ENCODE peak calls at places on chromosomes 16 and 17, in six cellular contexts. One of them, this sample, is unnamed.

GRCh38 chr17:20955437-20956323 is 87.1 kb downstream of the USP22 start:
- DNase-seq in esophagus squamous epithelium: no peak
- DNase-seq in heart left ventricle: no peak
- DNase-seq in uterus: peak; percentile 48
- DNase-seq in tibial nerve: no peak
- DNase-seq in GM23338: no peak
- DNase-seq in this sample: no peak

GRCh38 chr16:81900014-81900413 is 111.3 kb downstream of the SDR42E1 start:
- DNase-seq in tibial nerve: no peak
- DNase-seq in uterus: no peak
- DNase-seq in GM23338: no peak
- DNase-seq in esophagus squamous epithelium: no peak
- DNase-seq in heart left ventricle: no peak
- DNase-seq in this sample: no peak

GRCh38 chr16:77387810-77388209 is 47.0 kb downstream of the ADAMTS18 start:
- DNase-seq in tibial nerve: no peak
- DNase-seq in esophagus squamous epithelium: no peak
- DNase-seq in heart left ventricle: no peak
- DNase-seq in uterus: no peak
- DNase-seq in GM23338: peak; percentile 61
- DNase-seq in this sample: no peak

GRCh38 chr17:1522626-1523025 is 6.2 kb upstream of the INPP5K start:
- DNase-seq in uterus: no peak
- DNase-seq in esophagus squamous epithelium: no peak
- DNase-seq in tibial nerve: no peak
- DNase-seq in GM23338: no peak
- DNase-seq in heart left ventricle: no peak
- DNase-seq in this sample: no peak

GRCh38 chr16:4426021-4426684 is 485 bp downstream of the DNAJA3 start:
- DNase-seq in GM23338: peak; percentile 54
- DNase-seq in tibial nerve: no peak
- DNase-seq in heart left ventricle: no peak
- DNase-seq in esophagus squamous epithelium: no peak
- DNase-seq in uterus: no peak
- DNase-seq in this sample: no peak

GRCh38 chr16:3934491-3935185 is 54.1 kb upstream of the CREBBP start:
- DNase-seq in uterus: no peak
- DNase-seq in GM23338: no peak
- DNase-seq in esophagus squamous epithelium: no peak
- DNase-seq in heart left ventricle: no peak
- DNase-seq in tibial nerve: no peak
- DNase-seq in this sample: no peak

GRCh38 chr17:888998-889401 is 90.6 kb downstream of the NXN start:
- DNase-seq in esophagus squamous epithelium: no peak
- DNase-seq in uterus: no peak
- DNase-seq in heart left ventricle: no peak
- DNase-seq in GM23338: no peak
- DNase-seq in tibial nerve: no peak
- DNase-seq in this sample: no peak

GRCh38 chr16:9364721-9365693 is 273.6 kb downstream of the HAPSTR1 start:
- DNase-seq in uterus: peak; percentile 65
- DNase-seq in GM23338: no peak
- DNase-seq in esophagus squamous epithelium: no peak
- DNase-seq in heart left ventricle: peak; percentile 76
- DNase-seq in tibial nerve: peak; percentile 33
- DNase-seq in this sample: peak; percentile 89

GRCh38 chr17:37779554-37779953 is 34.7 kb upstream of the HNF1B start:
- DNase-seq in tibial nerve: no peak
- DNase-seq in GM23338: no peak
- DNase-seq in heart left ventricle: no peak
- DNase-seq in esophagus squamous epithelium: no peak
- DNase-seq in uterus: no peak
- DNase-seq in this sample: no peak

GRCh38 chr17:48373130-48373844 is 56.7 kb downstream of the SKAP1 start:
- DNase-seq in tibial nerve: no peak
- DNase-seq in uterus: no peak
- DNase-seq in esophagus squamous epithelium: no peak
- DNase-seq in heart left ventricle: no peak
- DNase-seq in GM23338: no peak
- DNase-seq in this sample: no peak

GRCh38 chr17:40095944-40096791 is 4.2 kb downstream of the NR1D1 start:
- DNase-seq in uterus: peak; percentile 63
- DNase-seq in tibial nerve: no peak
- DNase-seq in GM23338: no peak
- DNase-seq in esophagus squamous epithelium: peak; percentile 45
- DNase-seq in heart left ventricle: peak; percentile 67
- DNase-seq in this sample: no peak

GRCh38 chr17:72173475-72174116 is 52.8 kb downstream of the SOX9 start:
- DNase-seq in esophagus squamous epithelium: no peak
- DNase-seq in uterus: no peak
- DNase-seq in heart left ventricle: no peak
- DNase-seq in tibial nerve: no peak
- DNase-seq in GM23338: no peak
- DNase-seq in this sample: no peak

GRCh38 chr16:48740964-48741363 is 131.0 kb upstream of the N4BP1 start:
- DNase-seq in GM23338: no peak
- DNase-seq in heart left ventricle: no peak
- DNase-seq in uterus: no peak
- DNase-seq in esophagus squamous epithelium: no peak
- DNase-seq in tibial nerve: no peak
- DNase-seq in this sample: no peak

GRCh38 chr16:53519417-53520091 is 16.5 kb upstream of the AKTIP start:
- DNase-seq in heart left ventricle: no peak
- DNase-seq in GM23338: no peak
- DNase-seq in esophagus squamous epithelium: no peak
- DNase-seq in tibial nerve: no peak
- DNase-seq in uterus: no peak
- DNase-seq in this sample: no peak

GRCh38 chr17:77862890-77863813 is 95.4 kb upstream of the TNRC6C start:
- DNase-seq in tibial nerve: no peak
- DNase-seq in esophagus squamous epithelium: no peak
- DNase-seq in GM23338: no peak
- DNase-seq in heart left ventricle: no peak
- DNase-seq in uterus: no peak
- DNase-seq in this sample: no peak

GRCh38 chr17:67452681-67453554 is 75.8 kb downstream of the PITPNC1 start:
- DNase-seq in tibial nerve: no peak
- DNase-seq in uterus: no peak
- DNase-seq in GM23338: no peak
- DNase-seq in heart left ventricle: no peak
- DNase-seq in esophagus squamous epithelium: no peak
- DNase-seq in this sample: no peak

GRCh38 chr17:65418622-65419021 is 142.8 kb downstream of the AXIN2 start:
- DNase-seq in uterus: no peak
- DNase-seq in tibial nerve: no peak
- DNase-seq in esophagus squamous epithelium: no peak
- DNase-seq in GM23338: no peak
- DNase-seq in heart left ventricle: no peak
- DNase-seq in this sample: no peak

GRCh38 chr17:5405400-5405799 is 14.1 kb downstream of the NUP88 start:
- DNase-seq in uterus: no peak
- DNase-seq in GM23338: no peak
- DNase-seq in heart left ventricle: no peak
- DNase-seq in tibial nerve: no peak
- DNase-seq in esophagus squamous epithelium: no peak
- DNase-seq in this sample: no peak

GRCh38 chr16:88382491-88383400 is at the start of gene ZNF469:
- DNase-seq in uterus: no peak
- DNase-seq in heart left ventricle: no peak
- DNase-seq in tibial nerve: no peak
- DNase-seq in esophagus squamous epithelium: no peak
- DNase-seq in GM23338: peak; percentile 57
- DNase-seq in this sample: no peak

GRCh38 chr16:14309906-14310305 is 238.8 kb downstream of the MRTFB start:
- DNase-seq in heart left ventricle: no peak
- DNase-seq in GM23338: no peak
- DNase-seq in esophagus squamous epithelium: no peak
- DNase-seq in uterus: no peak
- DNase-seq in tibial nerve: no peak
- DNase-seq in this sample: no peak

GRCh38 chr17:71427801-71428200 is 693.0 kb upstream of the SOX9 start:
- DNase-seq in heart left ventricle: no peak
- DNase-seq in uterus: no peak
- DNase-seq in esophagus squamous epithelium: no peak
- DNase-seq in GM23338: no peak
- DNase-seq in tibial nerve: no peak
- DNase-seq in this sample: no peak

GRCh38 chr17:37743875-37744632 is 805 bp downstream of the HNF1B start:
- DNase-seq in tibial nerve: no peak
- DNase-seq in esophagus squamous epithelium: no peak
- DNase-seq in uterus: no peak
- DNase-seq in GM23338: peak; percentile 65
- DNase-seq in heart left ventricle: no peak
- DNase-seq in this sample: no peak

GRCh38 chr16:56066617-56067016 is 124.7 kb upstream of the GNAO1 start:
- DNase-seq in tibial nerve: no peak
- DNase-seq in heart left ventricle: no peak
- DNase-seq in GM23338: peak; percentile 9
- DNase-seq in esophagus squamous epithelium: no peak
- DNase-seq in uterus: no peak
- DNase-seq in this sample: no peak

GRCh38 chr17:57615836-57616235 is 129.3 kb downstream of the CCDC182 start:
- DNase-seq in esophagus squamous epithelium: no peak
- DNase-seq in heart left ventricle: no peak
- DNase-seq in GM23338: no peak
- DNase-seq in tibial nerve: no peak
- DNase-seq in uterus: no peak
- DNase-seq in this sample: no peak

GRCh38 chr17:66548659-66549311 is 246.4 kb downstream of the PRKCA start:
- DNase-seq in esophagus squamous epithelium: no peak
- DNase-seq in uterus: no peak
- DNase-seq in tibial nerve: no peak
- DNase-seq in heart left ventricle: no peak
- DNase-seq in GM23338: no peak
- DNase-seq in this sample: no peak

GRCh38 chr17:51006601-51007000 is 114.1 kb downstream of the SPAG9 start:
- DNase-seq in heart left ventricle: no peak
- DNase-seq in tibial nerve: no peak
- DNase-seq in uterus: no peak
- DNase-seq in esophagus squamous epithelium: no peak
- DNase-seq in GM23338: no peak
- DNase-seq in this sample: no peak

GRCh38 chr17:75819116-75819515 is 25.1 kb downstream of the UNC13D start:
- DNase-seq in heart left ventricle: no peak
- DNase-seq in tibial nerve: no peak
- DNase-seq in esophagus squamous epithelium: no peak
- DNase-seq in GM23338: no peak
- DNase-seq in uterus: no peak
- DNase-seq in this sample: no peak

GRCh38 chr16:23948949-23949392 is 113.2 kb downstream of the PRKCB start:
- DNase-seq in tibial nerve: no peak
- DNase-seq in heart left ventricle: no peak
- DNase-seq in GM23338: no peak
- DNase-seq in uterus: no peak
- DNase-seq in esophagus squamous epithelium: no peak
- DNase-seq in this sample: no peak

GRCh38 chr16:35689764-35690163 is 2230.4 kb downstream of the TP53TG3F start:
- DNase-seq in heart left ventricle: no peak
- DNase-seq in tibial nerve: no peak
- DNase-seq in GM23338: no peak
- DNase-seq in esophagus squamous epithelium: no peak
- DNase-seq in uterus: no peak
- DNase-seq in this sample: no peak

GRCh38 chr17:3719265-3719664 is 4.4 kb upstream of the HASPIN start:
- DNase-seq in uterus: no peak
- DNase-seq in GM23338: no peak
- DNase-seq in heart left ventricle: no peak
- DNase-seq in tibial nerve: no peak
- DNase-seq in esophagus squamous epithelium: no peak
- DNase-seq in this sample: no peak

GRCh38 chr17:79707931-79708891 is 22.5 kb upstream of the ENPP7 start:
- DNase-seq in tibial nerve: no peak
- DNase-seq in GM23338: peak; percentile 75
- DNase-seq in heart left ventricle: peak; percentile 51
- DNase-seq in uterus: peak; percentile 57
- DNase-seq in esophagus squamous epithelium: no peak
- DNase-seq in this sample: no peak

GRCh38 chr16:87101903-87102302 is 215.3 kb downstream of the C16orf95 start:
- DNase-seq in tibial nerve: no peak
- DNase-seq in esophagus squamous epithelium: no peak
- DNase-seq in heart left ventricle: no peak
- DNase-seq in GM23338: no peak
- DNase-seq in uterus: no peak
- DNase-seq in this sample: no peak
- H3K27ac ChIP-seq in tibial nerve: no peak overlapping the region
- H3K27ac ChIP-seq in esophagus squamous epithelium: no peak overlapping the region
- H3K27ac ChIP-seq in heart left ventricle: no peak overlapping the region
- H3K27ac ChIP-seq in GM23338: no peak overlapping the region
- H3K27ac ChIP-seq in uterus: no peak overlapping the region
- H3K27ac ChIP-seq in this sample: no peak overlapping the region

GRCh38 chr17:18260332-18261145 is at the start of gene MIEF2:
- DNase-seq in esophagus squamous epithelium: peak; percentile 67
- DNase-seq in tibial nerve: peak; percentile 89
- DNase-seq in uterus: peak; percentile 96
- DNase-seq in heart left ventricle: peak; percentile 97
- DNase-seq in GM23338: peak; percentile 99
- DNase-seq in this sample: peak; percentile 98
- H3K4me3 ChIP-seq in esophagus squamous epithelium: peak within 1 kb of the TSS; percentile 72
- H3K4me3 ChIP-seq in tibial nerve: peak within 1 kb of the TSS; percentile 72
- H3K4me3 ChIP-seq in uterus: peak within 1 kb of the TSS; percentile 73
- H3K4me3 ChIP-seq in heart left ventricle: peak within 1 kb of the TSS; percentile 58
- H3K4me3 ChIP-seq in GM23338: peak within 1 kb of the TSS; percentile 97
- H3K4me3 ChIP-seq in this sample: peak within 1 kb of the TSS; percentile 87

DNA sequence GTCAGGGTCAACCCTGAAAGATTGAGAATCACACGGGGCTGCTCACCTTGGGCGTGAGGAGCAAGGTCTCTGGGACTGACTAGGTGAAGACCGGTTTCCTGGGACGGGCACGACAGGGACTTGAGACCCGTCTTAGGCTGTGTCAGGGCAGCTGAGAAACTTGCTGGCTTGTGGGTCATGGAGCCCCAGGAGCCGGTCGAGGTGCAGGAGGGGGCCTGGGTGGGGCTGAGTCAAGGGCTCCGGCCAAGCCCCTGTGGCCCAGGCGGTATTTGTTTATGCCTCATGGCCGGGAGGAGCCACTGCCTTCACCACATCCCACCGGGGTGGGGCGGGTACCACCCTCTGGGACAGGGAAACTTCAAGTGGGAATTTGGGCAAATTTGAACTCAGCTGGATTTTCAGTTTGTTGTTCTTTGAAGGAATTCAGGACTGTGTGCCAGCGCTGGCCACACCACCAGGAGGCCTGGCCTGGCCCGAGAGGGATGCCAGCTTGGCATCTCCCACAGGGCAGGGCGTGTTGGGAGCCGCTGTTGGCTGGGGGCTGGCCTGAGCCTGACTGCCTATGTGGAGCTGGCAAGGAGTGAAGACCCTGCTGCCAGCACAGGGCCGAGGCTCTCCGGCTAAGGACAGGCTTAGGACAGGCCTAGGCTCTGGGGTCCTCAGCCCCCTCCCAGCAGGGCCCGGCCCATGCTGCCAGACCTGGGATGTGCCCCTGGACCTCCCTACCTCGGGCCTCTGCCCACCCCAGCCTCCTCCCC is 116.1 kb downstream of the METRNL start:
- DNase-seq in GM23338: no peak
- DNase-seq in uterus: no peak
- DNase-seq in esophagus squamous epithelium: no peak
- DNase-seq in tibial nerve: peak; percentile 58
- DNase-seq in heart left ventricle: peak; percentile 52
- DNase-seq in this sample: peak; percentile 3
- TF ChIP-seq CTCF in GM23338: no peak
- TF ChIP-seq CTCF in uterus: no peak
- TF ChIP-seq CTCF in esophagus squamous epithelium: no peak
- TF ChIP-seq CTCF in tibial nerve: peak; percentile 66
- TF ChIP-seq CTCF in heart left ventricle: peak; percentile 4
- TF ChIP-seq CTCF in this sample: no peak

GRCh38 chr16:11233727-11234376 is 22.2 kb downstream of the SOCS1 start:
- DNase-seq in uterus: no peak
- DNase-seq in tibial nerve: no peak
- DNase-seq in GM23338: peak; percentile 64
- DNase-seq in heart left ventricle: no peak
- DNase-seq in esophagus squamous epithelium: no peak
- DNase-seq in this sample: no peak
- H3K27ac ChIP-seq in uterus: no peak overlapping the region
- H3K27ac ChIP-seq in tibial nerve: no peak overlapping the region
- H3K27ac ChIP-seq in GM23338: no peak overlapping the region
- H3K27ac ChIP-seq in heart left ventricle: no peak overlapping the region
- H3K27ac ChIP-seq in esophagus squamous epithelium: peak overlapping the region; percentile 55
- H3K27ac ChIP-seq in this sample: no peak overlapping the region